ENCODE peak calls at places on chromosomes 16 and 17, in four cellular contexts. N is RCC 7860; V is effector memory CD8-positive, alpha-beta T cell; O is hepatic stellate cell. U is an unnamed sample.

GRCh38 chr17:43994272-43995149 is 9.9 kb upstream of the NAGS start:
- DNase-seq in V (peak; percentile 65), N (peak; percentile 10), O (peak; percentile 75), U (peak; percentile 55)

GRCh38 chr17:82370471-82371332 is 863 bp upstream of the UTS2R start:
- DNase-seq in V (no peak), O (no peak), N (no peak), U (no peak)

GRCh38 chr17:31541559-31541958 is 150.1 kb downstream of the RAB11FIP4 start:
- DNase-seq in O (no peak), V (no peak), N (no peak), U (no peak)

GRCh38 chr17:61239953-61240352 is 159.7 kb upstream of the TBX2 start:
- DNase-seq in O (no peak), N (no peak), V (no peak), U (no peak)

GRCh38 chr17:60745544-60745943 is 67.9 kb downstream of the BCAS3 start:
- DNase-seq in N (no peak), O (no peak), V (no peak), U (no peak)

GRCh38 chr17:7884581-7885356 is 3.8 kb upstream of the CHD3 start:
- DNase-seq in O (peak; percentile 28), V (peak; percentile 31), N (no peak), U (peak; percentile 10)

GRCh38 chr17:7058831-7059447 is 15.0 kb upstream of the SLC16A11 start:
- DNase-seq in O (no peak), V (no peak), N (no peak), U (no peak)

GRCh38 chr16:53098526-53099317 is 43.9 kb downstream of the CHD9 start:
- DNase-seq in N (peak; percentile 89), O (peak; percentile 79), V (peak; percentile 52), U (peak; percentile 18)

GRCh38 chr17:72536788-72537187 is 416.0 kb downstream of the SOX9 start:
- DNase-seq in V (no peak), N (no peak), O (no peak), U (no peak)

GRCh38 chr17:78723001-78723796 is 58.9 kb downstream of the CYTH1 start:
- DNase-seq in O (peak; percentile 27), V (no peak), N (no peak), U (no peak)

GRCh38 chr17:83109793-83110645 is 30.6 kb downstream of the METRNL start:
- DNase-seq in O (peak; percentile 97), N (peak; percentile 96), V (no peak), U (no peak)

GRCh38 chr17:37694734-37695133 is 50.1 kb downstream of the HNF1B start:
- DNase-seq in V (no peak), O (no peak), N (no peak), U (no peak)